ENCODE peak calls at places on chromosome 5, in seven cellular contexts. One of them, this sample, is unnamed.

GRCh38 chr5:14223372-14223771 is 80.2 kb downstream of the TRIO start:
- DNase-seq in NCI-H1092: no peak
- DNase-seq in CD4-positive, alpha-beta memory T cell: no peak
- DNase-seq in HFF-Myc: no peak
- DNase-seq in Caki2: no peak
- DNase-seq in GM10248: no peak
- DNase-seq in HepG2: no peak
- DNase-seq in this sample: peak

GRCh38 chr5:13212843-13213242 is 731.6 kb downstream of the DNAH5 start:
- DNase-seq in NCI-H1092: no peak
- DNase-seq in CD4-positive, alpha-beta memory T cell: no peak
- DNase-seq in HFF-Myc: no peak
- DNase-seq in Caki2: no peak
- DNase-seq in GM10248: no peak
- DNase-seq in HepG2: no peak
- DNase-seq in this sample: no peak

GRCh38 chr5:113022661-113023060 is 46.1 kb downstream of the DCP2 start:
- DNase-seq in NCI-H1092: no peak
- DNase-seq in CD4-positive, alpha-beta memory T cell: peak
- DNase-seq in HFF-Myc: no peak
- DNase-seq in Caki2: no peak
- DNase-seq in GM10248: no peak
- DNase-seq in HepG2: no peak
- DNase-seq in this sample: no peak

GRCh38 chr5:72572236-72572765 is 65.1 kb upstream of the ZNF366 start:
- DNase-seq in NCI-H1092: no peak
- DNase-seq in CD4-positive, alpha-beta memory T cell: no peak
- DNase-seq in HFF-Myc: no peak
- DNase-seq in Caki2: no peak
- DNase-seq in GM10248: no peak
- DNase-seq in HepG2: no peak
- DNase-seq in this sample: no peak

GRCh38 chr5:111251941-111252340 is 27.8 kb downstream of the CAMK4 start:
- DNase-seq in NCI-H1092: no peak
- DNase-seq in CD4-positive, alpha-beta memory T cell: no peak
- DNase-seq in HFF-Myc: no peak
- DNase-seq in Caki2: no peak
- DNase-seq in GM10248: no peak
- DNase-seq in HepG2: no peak
- DNase-seq in this sample: no peak

GRCh38 chr5:88743231-88743879 is 139.6 kb downstream of the MEF2C start:
- DNase-seq in NCI-H1092: no peak
- DNase-seq in CD4-positive, alpha-beta memory T cell: no peak
- DNase-seq in HFF-Myc: no peak
- DNase-seq in Caki2: no peak
- DNase-seq in GM10248: no peak
- DNase-seq in HepG2: no peak
- DNase-seq in this sample: no peak

GRCh38 chr5:119273391-119273839 is 82.4 kb upstream of the TNFAIP8 start:
- DNase-seq in NCI-H1092: no peak
- DNase-seq in CD4-positive, alpha-beta memory T cell: peak
- DNase-seq in HFF-Myc: no peak
- DNase-seq in Caki2: no peak
- DNase-seq in GM10248: no peak
- DNase-seq in HepG2: no peak
- DNase-seq in this sample: peak

GRCh38 chr5:127358782-127359181 is 68.2 kb downstream of the MEGF10 start:
- DNase-seq in NCI-H1092: no peak
- DNase-seq in CD4-positive, alpha-beta memory T cell: no peak
- DNase-seq in HFF-Myc: no peak
- DNase-seq in Caki2: no peak
- DNase-seq in GM10248: no peak
- DNase-seq in HepG2: no peak
- DNase-seq in this sample: no peak

GRCh38 chr5:1343931-1344901 is 683 bp downstream of the CLPTM1L start:
- DNase-seq in NCI-H1092: no peak
- DNase-seq in CD4-positive, alpha-beta memory T cell: peak
- DNase-seq in HFF-Myc: no peak
- DNase-seq in Caki2: no peak
- DNase-seq in GM10248: no peak
- DNase-seq in HepG2: no peak
- DNase-seq in this sample: peak

GRCh38 chr5:1666812-1667588 is 132.6 kb downstream of the MRPL36 start:
- DNase-seq in NCI-H1092: peak
- DNase-seq in CD4-positive, alpha-beta memory T cell: no peak
- DNase-seq in HFF-Myc: no peak
- DNase-seq in Caki2: no peak
- DNase-seq in GM10248: peak
- DNase-seq in HepG2: no peak
- DNase-seq in this sample: peak

GRCh38 chr5:76413746-76414145 is 10.7 kb downstream of the IQGAP2 start:
- DNase-seq in NCI-H1092: no peak
- DNase-seq in CD4-positive, alpha-beta memory T cell: no peak
- DNase-seq in HFF-Myc: no peak
- DNase-seq in Caki2: no peak
- DNase-seq in GM10248: no peak
- DNase-seq in HepG2: no peak
- DNase-seq in this sample: no peak

GRCh38 chr5:93915142-93915553 is 173.7 kb upstream of the POU5F2 start:
- DNase-seq in NCI-H1092: peak
- DNase-seq in CD4-positive, alpha-beta memory T cell: no peak
- DNase-seq in HFF-Myc: peak
- DNase-seq in Caki2: no peak
- DNase-seq in GM10248: peak
- DNase-seq in HepG2: peak
- DNase-seq in this sample: no peak

GRCh38 chr5:128121679-128122078 is 38.1 kb downstream of the SLC12A2 start:
- DNase-seq in NCI-H1092: no peak
- DNase-seq in CD4-positive, alpha-beta memory T cell: no peak
- DNase-seq in HFF-Myc: no peak
- DNase-seq in Caki2: no peak
- DNase-seq in GM10248: no peak
- DNase-seq in HepG2: no peak
- DNase-seq in this sample: no peak

GRCh38 chr5:10307206-10308148 is at the start of gene CMBL:
- DNase-seq in NCI-H1092: peak
- DNase-seq in CD4-positive, alpha-beta memory T cell: no peak
- DNase-seq in HFF-Myc: no peak
- DNase-seq in Caki2: peak
- DNase-seq in GM10248: peak
- DNase-seq in HepG2: peak
- DNase-seq in this sample: peak

GRCh38 chr5:97078958-97079357 is 63.5 kb downstream of the LIX1 start:
- DNase-seq in NCI-H1092: no peak
- DNase-seq in CD4-positive, alpha-beta memory T cell: no peak
- DNase-seq in HFF-Myc: no peak
- DNase-seq in Caki2: no peak
- DNase-seq in GM10248: no peak
- DNase-seq in HepG2: no peak
- DNase-seq in this sample: no peak

GRCh38 chr5:34686762-34687268 is 30.7 kb downstream of the RAI14 start:
- DNase-seq in NCI-H1092: no peak
- DNase-seq in CD4-positive, alpha-beta memory T cell: no peak
- DNase-seq in HFF-Myc: peak
- DNase-seq in Caki2: peak
- DNase-seq in GM10248: no peak
- DNase-seq in HepG2: peak
- DNase-seq in this sample: no peak

GRCh38 chr5:133977858-133978257 is 9.4 kb upstream of the C5orf15 start:
- DNase-seq in NCI-H1092: no peak
- DNase-seq in CD4-positive, alpha-beta memory T cell: no peak
- DNase-seq in HFF-Myc: no peak
- DNase-seq in Caki2: no peak
- DNase-seq in GM10248: no peak
- DNase-seq in HepG2: no peak
- DNase-seq in this sample: no peak

GRCh38 chr5:122424211-122424610 is 112.2 kb downstream of the SNCAIP start:
- DNase-seq in NCI-H1092: no peak
- DNase-seq in CD4-positive, alpha-beta memory T cell: no peak
- DNase-seq in HFF-Myc: no peak
- DNase-seq in Caki2: no peak
- DNase-seq in GM10248: no peak
- DNase-seq in HepG2: no peak
- DNase-seq in this sample: no peak

GRCh38 chr5:134095887-134096589 is 18.4 kb upstream of the TCF7 start:
- DNase-seq in NCI-H1092: no peak
- DNase-seq in CD4-positive, alpha-beta memory T cell: no peak
- DNase-seq in HFF-Myc: no peak
- DNase-seq in Caki2: no peak
- DNase-seq in GM10248: no peak
- DNase-seq in HepG2: no peak
- DNase-seq in this sample: no peak

GRCh38 chr5:88401671-88402070 is 133.0 kb upstream of the TMEM161B start:
- DNase-seq in NCI-H1092: no peak
- DNase-seq in CD4-positive, alpha-beta memory T cell: no peak
- DNase-seq in HFF-Myc: no peak
- DNase-seq in Caki2: no peak
- DNase-seq in GM10248: no peak
- DNase-seq in HepG2: no peak
- DNase-seq in this sample: no peak

GRCh38 chr5:16536246-16536645 is 70.6 kb upstream of the ZNF622 start:
- DNase-seq in NCI-H1092: no peak
- DNase-seq in CD4-positive, alpha-beta memory T cell: no peak
- DNase-seq in HFF-Myc: no peak
- DNase-seq in Caki2: peak
- DNase-seq in GM10248: no peak
- DNase-seq in HepG2: peak
- DNase-seq in this sample: no peak

GRCh38 chr5:81250004-81250403 is 16.9 kb downstream of the CKMT2 start:
- DNase-seq in NCI-H1092: no peak
- DNase-seq in CD4-positive, alpha-beta memory T cell: no peak
- DNase-seq in HFF-Myc: no peak
- DNase-seq in Caki2: no peak
- DNase-seq in GM10248: no peak
- DNase-seq in HepG2: no peak
- DNase-seq in this sample: no peak

GRCh38 chr5:88502179-88503064 is 233.8 kb upstream of the TMEM161B start:
- DNase-seq in NCI-H1092: no peak
- DNase-seq in CD4-positive, alpha-beta memory T cell: no peak
- DNase-seq in HFF-Myc: no peak
- DNase-seq in Caki2: no peak
- DNase-seq in GM10248: peak
- DNase-seq in HepG2: no peak
- DNase-seq in this sample: peak

GRCh38 chr5:81949479-81949878 is 22.3 kb upstream of the ATG10 start:
- DNase-seq in NCI-H1092: no peak
- DNase-seq in CD4-positive, alpha-beta memory T cell: no peak
- DNase-seq in HFF-Myc: no peak
- DNase-seq in Caki2: no peak
- DNase-seq in GM10248: no peak
- DNase-seq in HepG2: no peak
- DNase-seq in this sample: no peak

GRCh38 chr5:135156337-135156714 is 122.3 kb upstream of the PITX1 start:
- DNase-seq in NCI-H1092: no peak
- DNase-seq in CD4-positive, alpha-beta memory T cell: no peak
- DNase-seq in HFF-Myc: no peak
- DNase-seq in Caki2: no peak
- DNase-seq in GM10248: no peak
- DNase-seq in HepG2: no peak
- DNase-seq in this sample: no peak

GRCh38 chr5:14204011-14204670 is 61.0 kb downstream of the TRIO start:
- DNase-seq in NCI-H1092: no peak
- DNase-seq in CD4-positive, alpha-beta memory T cell: no peak
- DNase-seq in HFF-Myc: no peak
- DNase-seq in Caki2: no peak
- DNase-seq in GM10248: no peak
- DNase-seq in HepG2: no peak
- DNase-seq in this sample: no peak

GRCh38 chr5:181181650-181182565 is 23.1 kb downstream of the TRIM7 start:
- DNase-seq in NCI-H1092: no peak
- DNase-seq in CD4-positive, alpha-beta memory T cell: peak
- DNase-seq in HFF-Myc: no peak
- DNase-seq in Caki2: peak
- DNase-seq in GM10248: peak
- DNase-seq in HepG2: peak
- DNase-seq in this sample: peak

GRCh38 chr5:124724357-124725039 is 21.9 kb downstream of the ZNF608 start:
- DNase-seq in NCI-H1092: no peak
- DNase-seq in CD4-positive, alpha-beta memory T cell: no peak
- DNase-seq in HFF-Myc: no peak
- DNase-seq in Caki2: no peak
- DNase-seq in GM10248: no peak
- DNase-seq in HepG2: no peak
- DNase-seq in this sample: no peak

GRCh38 chr5:141647851-141648250 is 3.4 kb downstream of the FCHSD1 start:
- DNase-seq in NCI-H1092: no peak
- DNase-seq in CD4-positive, alpha-beta memory T cell: no peak
- DNase-seq in HFF-Myc: no peak
- DNase-seq in Caki2: no peak
- DNase-seq in GM10248: no peak
- DNase-seq in HepG2: no peak
- DNase-seq in this sample: no peak

GRCh38 chr5:151238303-151238741 is 14.4 kb upstream of the CCDC69 start:
- DNase-seq in NCI-H1092: no peak
- DNase-seq in CD4-positive, alpha-beta memory T cell: no peak
- DNase-seq in HFF-Myc: no peak
- DNase-seq in Caki2: no peak
- DNase-seq in GM10248: peak
- DNase-seq in HepG2: no peak
- DNase-seq in this sample: peak

GRCh38 chr5:9927521-9927997 is 297.4 kb upstream of the TAS2R1 start:
- DNase-seq in NCI-H1092: no peak
- DNase-seq in CD4-positive, alpha-beta memory T cell: no peak
- DNase-seq in HFF-Myc: no peak
- DNase-seq in Caki2: peak
- DNase-seq in GM10248: no peak
- DNase-seq in HepG2: no peak
- DNase-seq in this sample: no peak

GRCh38 chr5:5271606-5272321 is 131.6 kb downstream of the ADAMTS16 start:
- DNase-seq in NCI-H1092: peak
- DNase-seq in CD4-positive, alpha-beta memory T cell: no peak
- DNase-seq in HFF-Myc: no peak
- DNase-seq in Caki2: peak
- DNase-seq in GM10248: no peak
- DNase-seq in HepG2: no peak
- DNase-seq in this sample: no peak

GRCh38 chr5:140157032-140157781 is 17.8 kb upstream of the CYSTM1 start:
- DNase-seq in NCI-H1092: peak
- DNase-seq in CD4-positive, alpha-beta memory T cell: peak
- DNase-seq in HFF-Myc: peak
- DNase-seq in Caki2: peak
- DNase-seq in GM10248: peak
- DNase-seq in HepG2: peak
- DNase-seq in this sample: peak